ENCODE peak calls at places on chromosomes 3 and 15, in nine cellular contexts. One of them, this sample, is unnamed.
A peak's percentile ranks its signal among the peaks of the same experiment; 100 is the strongest.

GRCh38 chr3:4708230-4708629 is 215.1 kb downstream of the ITPR1 start:
- DNase-seq in activated CD4-positive, alpha-beta T cell treated with anti-CD3 and anti-CD28 coated beads, Interleukin-2, amount 10 ng/mL, durations not matched to agents 7 days and 5 days: no peak
- DNase-seq in NCI-H460: no peak
- DNase-seq in NCI-H2171: no peak
- DNase-seq in activated naive CD8-positive, alpha-beta T cell treated with anti-CD3 and anti-CD28 coated beads, Interleukin-2, amount 50 U/mL, for 16 hours: no peak
- DNase-seq in COR-L47: no peak
- DNase-seq in omental fat pad: no peak
- DNase-seq in NT2/D1: no peak
- DNase-seq in stimulated activated CD8-positive, alpha-beta memory T cell treated with anti-CD3 and anti-CD28 coated beads, Interleukin-4, amount 100 ng/mL, for 1 hour: no peak
- DNase-seq in this sample: no peak

GRCh38 chr15:62625421-62626033 is 417.0 kb upstream of the TPM1 start:
- DNase-seq in stimulated activated CD8-positive, alpha-beta memory T cell treated with anti-CD3 and anti-CD28 coated beads, Interleukin-4, amount 100 ng/mL, for 1 hour: no peak
- DNase-seq in COR-L47: no peak
- DNase-seq in activated CD4-positive, alpha-beta T cell treated with anti-CD3 and anti-CD28 coated beads, Interleukin-2, amount 10 ng/mL, durations not matched to agents 7 days and 5 days: no peak
- DNase-seq in activated naive CD8-positive, alpha-beta T cell treated with anti-CD3 and anti-CD28 coated beads, Interleukin-2, amount 50 U/mL, for 16 hours: no peak
- DNase-seq in NCI-H460: no peak
- DNase-seq in NCI-H2171: no peak
- DNase-seq in NT2/D1: no peak
- DNase-seq in omental fat pad: no peak
- DNase-seq in this sample: no peak

GRCh38 chr3:165185707-165186327 is 10.4 kb downstream of the SLITRK3 start:
- DNase-seq in activated naive CD8-positive, alpha-beta T cell treated with anti-CD3 and anti-CD28 coated beads, Interleukin-2, amount 50 U/mL, for 16 hours: no peak
- DNase-seq in omental fat pad: no peak
- DNase-seq in activated CD4-positive, alpha-beta T cell treated with anti-CD3 and anti-CD28 coated beads, Interleukin-2, amount 10 ng/mL, durations not matched to agents 7 days and 5 days: peak; percentile 45
- DNase-seq in COR-L47: peak; percentile 86
- DNase-seq in NCI-H460: peak; percentile 57
- DNase-seq in NT2/D1: peak; percentile 68
- DNase-seq in stimulated activated CD8-positive, alpha-beta memory T cell treated with anti-CD3 and anti-CD28 coated beads, Interleukin-4, amount 100 ng/mL, for 1 hour: no peak
- DNase-seq in NCI-H2171: peak; percentile 66
- DNase-seq in this sample: no peak

GRCh38 chr3:87398226-87398774 is 121.9 kb upstream of the POU1F1 start:
- DNase-seq in NCI-H2171: no peak
- DNase-seq in activated CD4-positive, alpha-beta T cell treated with anti-CD3 and anti-CD28 coated beads, Interleukin-2, amount 10 ng/mL, durations not matched to agents 7 days and 5 days: no peak
- DNase-seq in NT2/D1: no peak
- DNase-seq in omental fat pad: no peak
- DNase-seq in COR-L47: no peak
- DNase-seq in activated naive CD8-positive, alpha-beta T cell treated with anti-CD3 and anti-CD28 coated beads, Interleukin-2, amount 50 U/mL, for 16 hours: no peak
- DNase-seq in stimulated activated CD8-positive, alpha-beta memory T cell treated with anti-CD3 and anti-CD28 coated beads, Interleukin-4, amount 100 ng/mL, for 1 hour: no peak
- DNase-seq in NCI-H460: no peak
- DNase-seq in this sample: no peak

GRCh38 chr3:7436542-7436941 is 575.6 kb downstream of the GRM7 start:
- DNase-seq in stimulated activated CD8-positive, alpha-beta memory T cell treated with anti-CD3 and anti-CD28 coated beads, Interleukin-4, amount 100 ng/mL, for 1 hour: no peak
- DNase-seq in COR-L47: no peak
- DNase-seq in activated naive CD8-positive, alpha-beta T cell treated with anti-CD3 and anti-CD28 coated beads, Interleukin-2, amount 50 U/mL, for 16 hours: no peak
- DNase-seq in activated CD4-positive, alpha-beta T cell treated with anti-CD3 and anti-CD28 coated beads, Interleukin-2, amount 10 ng/mL, durations not matched to agents 7 days and 5 days: no peak
- DNase-seq in omental fat pad: no peak
- DNase-seq in NCI-H460: no peak
- DNase-seq in NT2/D1: no peak
- DNase-seq in NCI-H2171: no peak
- DNase-seq in this sample: no peak

GRCh38 chr15:99731336-99732267 is 1.6 kb downstream of the LYSMD4 start:
- DNase-seq in activated CD4-positive, alpha-beta T cell treated with anti-CD3 and anti-CD28 coated beads, Interleukin-2, amount 10 ng/mL, durations not matched to agents 7 days and 5 days: no peak
- DNase-seq in activated naive CD8-positive, alpha-beta T cell treated with anti-CD3 and anti-CD28 coated beads, Interleukin-2, amount 50 U/mL, for 16 hours: no peak
- DNase-seq in COR-L47: no peak
- DNase-seq in omental fat pad: no peak
- DNase-seq in stimulated activated CD8-positive, alpha-beta memory T cell treated with anti-CD3 and anti-CD28 coated beads, Interleukin-4, amount 100 ng/mL, for 1 hour: no peak
- DNase-seq in NCI-H460: no peak
- DNase-seq in NCI-H2171: no peak
- DNase-seq in NT2/D1: no peak
- DNase-seq in this sample: no peak

GRCh38 chr15:85587707-85588441 is 206.9 kb downstream of the KLHL25 start:
- DNase-seq in stimulated activated CD8-positive, alpha-beta memory T cell treated with anti-CD3 and anti-CD28 coated beads, Interleukin-4, amount 100 ng/mL, for 1 hour: no peak
- DNase-seq in NT2/D1: no peak
- DNase-seq in NCI-H2171: no peak
- DNase-seq in activated naive CD8-positive, alpha-beta T cell treated with anti-CD3 and anti-CD28 coated beads, Interleukin-2, amount 50 U/mL, for 16 hours: no peak
- DNase-seq in NCI-H460: peak; percentile 26
- DNase-seq in activated CD4-positive, alpha-beta T cell treated with anti-CD3 and anti-CD28 coated beads, Interleukin-2, amount 10 ng/mL, durations not matched to agents 7 days and 5 days: no peak
- DNase-seq in COR-L47: no peak
- DNase-seq in omental fat pad: no peak
- DNase-seq in this sample: no peak

GRCh38 chr3:101829066-101829830 is 20.1 kb upstream of the NFKBIZ start:
- DNase-seq in activated naive CD8-positive, alpha-beta T cell treated with anti-CD3 and anti-CD28 coated beads, Interleukin-2, amount 50 U/mL, for 16 hours: no peak
- DNase-seq in stimulated activated CD8-positive, alpha-beta memory T cell treated with anti-CD3 and anti-CD28 coated beads, Interleukin-4, amount 100 ng/mL, for 1 hour: no peak
- DNase-seq in NT2/D1: no peak
- DNase-seq in NCI-H2171: no peak
- DNase-seq in omental fat pad: peak; percentile 38
- DNase-seq in NCI-H460: no peak
- DNase-seq in COR-L47: peak; percentile 5
- DNase-seq in activated CD4-positive, alpha-beta T cell treated with anti-CD3 and anti-CD28 coated beads, Interleukin-2, amount 10 ng/mL, durations not matched to agents 7 days and 5 days: peak; percentile 48
- DNase-seq in this sample: no peak

GRCh38 chr3:10526366-10526765 is 21.0 kb upstream of the ATP2B2 start:
- DNase-seq in activated naive CD8-positive, alpha-beta T cell treated with anti-CD3 and anti-CD28 coated beads, Interleukin-2, amount 50 U/mL, for 16 hours: no peak
- DNase-seq in NT2/D1: no peak
- DNase-seq in COR-L47: no peak
- DNase-seq in NCI-H460: no peak
- DNase-seq in omental fat pad: no peak
- DNase-seq in stimulated activated CD8-positive, alpha-beta memory T cell treated with anti-CD3 and anti-CD28 coated beads, Interleukin-4, amount 100 ng/mL, for 1 hour: no peak
- DNase-seq in activated CD4-positive, alpha-beta T cell treated with anti-CD3 and anti-CD28 coated beads, Interleukin-2, amount 10 ng/mL, durations not matched to agents 7 days and 5 days: no peak
- DNase-seq in NCI-H2171: no peak
- DNase-seq in this sample: no peak

GRCh38 chr3:106943071-106943470 is 434.2 kb upstream of the CCDC54 start:
- DNase-seq in NCI-H460: no peak
- DNase-seq in activated naive CD8-positive, alpha-beta T cell treated with anti-CD3 and anti-CD28 coated beads, Interleukin-2, amount 50 U/mL, for 16 hours: no peak
- DNase-seq in NT2/D1: no peak
- DNase-seq in stimulated activated CD8-positive, alpha-beta memory T cell treated with anti-CD3 and anti-CD28 coated beads, Interleukin-4, amount 100 ng/mL, for 1 hour: no peak
- DNase-seq in NCI-H2171: no peak
- DNase-seq in activated CD4-positive, alpha-beta T cell treated with anti-CD3 and anti-CD28 coated beads, Interleukin-2, amount 10 ng/mL, durations not matched to agents 7 days and 5 days: no peak
- DNase-seq in COR-L47: no peak
- DNase-seq in omental fat pad: no peak
- DNase-seq in this sample: no peak

GRCh38 chr15:90762109-90762508 is 45.0 kb downstream of the BLM start:
- DNase-seq in activated CD4-positive, alpha-beta T cell treated with anti-CD3 and anti-CD28 coated beads, Interleukin-2, amount 10 ng/mL, durations not matched to agents 7 days and 5 days: no peak
- DNase-seq in NCI-H460: no peak
- DNase-seq in activated naive CD8-positive, alpha-beta T cell treated with anti-CD3 and anti-CD28 coated beads, Interleukin-2, amount 50 U/mL, for 16 hours: no peak
- DNase-seq in omental fat pad: peak; percentile 32
- DNase-seq in NCI-H2171: no peak
- DNase-seq in NT2/D1: no peak
- DNase-seq in COR-L47: no peak
- DNase-seq in stimulated activated CD8-positive, alpha-beta memory T cell treated with anti-CD3 and anti-CD28 coated beads, Interleukin-4, amount 100 ng/mL, for 1 hour: no peak
- DNase-seq in this sample: no peak

GRCh38 chr3:40805456-40805855 is 280.7 kb downstream of the ZNF621 start:
- DNase-seq in NT2/D1: no peak
- DNase-seq in activated naive CD8-positive, alpha-beta T cell treated with anti-CD3 and anti-CD28 coated beads, Interleukin-2, amount 50 U/mL, for 16 hours: no peak
- DNase-seq in activated CD4-positive, alpha-beta T cell treated with anti-CD3 and anti-CD28 coated beads, Interleukin-2, amount 10 ng/mL, durations not matched to agents 7 days and 5 days: no peak
- DNase-seq in COR-L47: no peak
- DNase-seq in NCI-H460: no peak
- DNase-seq in omental fat pad: no peak
- DNase-seq in NCI-H2171: no peak
- DNase-seq in stimulated activated CD8-positive, alpha-beta memory T cell treated with anti-CD3 and anti-CD28 coated beads, Interleukin-4, amount 100 ng/mL, for 1 hour: no peak
- DNase-seq in this sample: no peak

GRCh38 chr3:28989646-28990089 is 291.2 kb upstream of the RBMS3 start:
- DNase-seq in NCI-H2171: no peak
- DNase-seq in activated naive CD8-positive, alpha-beta T cell treated with anti-CD3 and anti-CD28 coated beads, Interleukin-2, amount 50 U/mL, for 16 hours: no peak
- DNase-seq in COR-L47: no peak
- DNase-seq in activated CD4-positive, alpha-beta T cell treated with anti-CD3 and anti-CD28 coated beads, Interleukin-2, amount 10 ng/mL, durations not matched to agents 7 days and 5 days: no peak
- DNase-seq in NCI-H460: no peak
- DNase-seq in NT2/D1: no peak
- DNase-seq in stimulated activated CD8-positive, alpha-beta memory T cell treated with anti-CD3 and anti-CD28 coated beads, Interleukin-4, amount 100 ng/mL, for 1 hour: no peak
- DNase-seq in omental fat pad: no peak
- DNase-seq in this sample: no peak

GRCh38 chr3:182824957-182825356 is 31.7 kb downstream of the ATP11B start:
- DNase-seq in NT2/D1: no peak
- DNase-seq in NCI-H2171: no peak
- DNase-seq in NCI-H460: no peak
- DNase-seq in activated naive CD8-positive, alpha-beta T cell treated with anti-CD3 and anti-CD28 coated beads, Interleukin-2, amount 50 U/mL, for 16 hours: no peak
- DNase-seq in stimulated activated CD8-positive, alpha-beta memory T cell treated with anti-CD3 and anti-CD28 coated beads, Interleukin-4, amount 100 ng/mL, for 1 hour: no peak
- DNase-seq in omental fat pad: no peak
- DNase-seq in COR-L47: no peak
- DNase-seq in activated CD4-positive, alpha-beta T cell treated with anti-CD3 and anti-CD28 coated beads, Interleukin-2, amount 10 ng/mL, durations not matched to agents 7 days and 5 days: no peak
- DNase-seq in this sample: no peak

GRCh38 chr3:99213019-99213418 is 311.5 kb upstream of the DCBLD2 start:
- DNase-seq in activated naive CD8-positive, alpha-beta T cell treated with anti-CD3 and anti-CD28 coated beads, Interleukin-2, amount 50 U/mL, for 16 hours: no peak
- DNase-seq in NCI-H460: no peak
- DNase-seq in NT2/D1: no peak
- DNase-seq in activated CD4-positive, alpha-beta T cell treated with anti-CD3 and anti-CD28 coated beads, Interleukin-2, amount 10 ng/mL, durations not matched to agents 7 days and 5 days: no peak
- DNase-seq in NCI-H2171: no peak
- DNase-seq in stimulated activated CD8-positive, alpha-beta memory T cell treated with anti-CD3 and anti-CD28 coated beads, Interleukin-4, amount 100 ng/mL, for 1 hour: no peak
- DNase-seq in omental fat pad: no peak
- DNase-seq in COR-L47: no peak
- DNase-seq in this sample: no peak

GRCh38 chr3:186361612-186362408 is at the start of gene DGKG:
- DNase-seq in NCI-H460: no peak
- DNase-seq in NT2/D1: no peak
- DNase-seq in stimulated activated CD8-positive, alpha-beta memory T cell treated with anti-CD3 and anti-CD28 coated beads, Interleukin-4, amount 100 ng/mL, for 1 hour: no peak
- DNase-seq in activated CD4-positive, alpha-beta T cell treated with anti-CD3 and anti-CD28 coated beads, Interleukin-2, amount 10 ng/mL, durations not matched to agents 7 days and 5 days: peak; percentile 18
- DNase-seq in omental fat pad: no peak
- DNase-seq in COR-L47: peak; percentile 14
- DNase-seq in NCI-H2171: no peak
- DNase-seq in activated naive CD8-positive, alpha-beta T cell treated with anti-CD3 and anti-CD28 coated beads, Interleukin-2, amount 50 U/mL, for 16 hours: no peak
- DNase-seq in this sample: peak; percentile 28

GRCh38 chr15:70342554-70343548 is 245.1 kb upstream of the TLE3 start:
- DNase-seq in NCI-H2171: no peak
- DNase-seq in omental fat pad: no peak
- DNase-seq in COR-L47: no peak
- DNase-seq in activated naive CD8-positive, alpha-beta T cell treated with anti-CD3 and anti-CD28 coated beads, Interleukin-2, amount 50 U/mL, for 16 hours: no peak
- DNase-seq in activated CD4-positive, alpha-beta T cell treated with anti-CD3 and anti-CD28 coated beads, Interleukin-2, amount 10 ng/mL, durations not matched to agents 7 days and 5 days: no peak
- DNase-seq in NCI-H460: no peak
- DNase-seq in NT2/D1: no peak
- DNase-seq in stimulated activated CD8-positive, alpha-beta memory T cell treated with anti-CD3 and anti-CD28 coated beads, Interleukin-4, amount 100 ng/mL, for 1 hour: no peak
- DNase-seq in this sample: no peak

GRCh38 chr3:180600473-180600872 is 1.5 kb upstream of the TTC14 start:
- DNase-seq in NCI-H2171: no peak
- DNase-seq in omental fat pad: no peak
- DNase-seq in stimulated activated CD8-positive, alpha-beta memory T cell treated with anti-CD3 and anti-CD28 coated beads, Interleukin-4, amount 100 ng/mL, for 1 hour: no peak
- DNase-seq in activated CD4-positive, alpha-beta T cell treated with anti-CD3 and anti-CD28 coated beads, Interleukin-2, amount 10 ng/mL, durations not matched to agents 7 days and 5 days: no peak
- DNase-seq in NCI-H460: no peak
- DNase-seq in NT2/D1: no peak
- DNase-seq in activated naive CD8-positive, alpha-beta T cell treated with anti-CD3 and anti-CD28 coated beads, Interleukin-2, amount 50 U/mL, for 16 hours: no peak
- DNase-seq in COR-L47: no peak
- DNase-seq in this sample: no peak

GRCh38 chr3:192122832-192123594 is 604.3 kb downstream of the FGF12 start:
- DNase-seq in activated CD4-positive, alpha-beta T cell treated with anti-CD3 and anti-CD28 coated beads, Interleukin-2, amount 10 ng/mL, durations not matched to agents 7 days and 5 days: no peak
- DNase-seq in activated naive CD8-positive, alpha-beta T cell treated with anti-CD3 and anti-CD28 coated beads, Interleukin-2, amount 50 U/mL, for 16 hours: no peak
- DNase-seq in NCI-H460: no peak
- DNase-seq in NT2/D1: no peak
- DNase-seq in COR-L47: no peak
- DNase-seq in NCI-H2171: no peak
- DNase-seq in omental fat pad: no peak
- DNase-seq in stimulated activated CD8-positive, alpha-beta memory T cell treated with anti-CD3 and anti-CD28 coated beads, Interleukin-4, amount 100 ng/mL, for 1 hour: no peak
- DNase-seq in this sample: no peak

GRCh38 chr15:70375006-70375409 is 277.3 kb upstream of the TLE3 start:
- DNase-seq in NT2/D1: no peak
- DNase-seq in stimulated activated CD8-positive, alpha-beta memory T cell treated with anti-CD3 and anti-CD28 coated beads, Interleukin-4, amount 100 ng/mL, for 1 hour: no peak
- DNase-seq in activated naive CD8-positive, alpha-beta T cell treated with anti-CD3 and anti-CD28 coated beads, Interleukin-2, amount 50 U/mL, for 16 hours: no peak
- DNase-seq in omental fat pad: no peak
- DNase-seq in NCI-H460: peak; percentile 49
- DNase-seq in NCI-H2171: no peak
- DNase-seq in COR-L47: peak; percentile 85
- DNase-seq in activated CD4-positive, alpha-beta T cell treated with anti-CD3 and anti-CD28 coated beads, Interleukin-2, amount 10 ng/mL, durations not matched to agents 7 days and 5 days: no peak
- DNase-seq in this sample: no peak

GRCh38 chr3:16633948-16634347 is 28.7 kb upstream of the DAZL start:
- DNase-seq in NCI-H460: no peak
- DNase-seq in stimulated activated CD8-positive, alpha-beta memory T cell treated with anti-CD3 and anti-CD28 coated beads, Interleukin-4, amount 100 ng/mL, for 1 hour: no peak
- DNase-seq in activated naive CD8-positive, alpha-beta T cell treated with anti-CD3 and anti-CD28 coated beads, Interleukin-2, amount 50 U/mL, for 16 hours: no peak
- DNase-seq in NCI-H2171: no peak
- DNase-seq in COR-L47: no peak
- DNase-seq in NT2/D1: no peak
- DNase-seq in omental fat pad: no peak
- DNase-seq in activated CD4-positive, alpha-beta T cell treated with anti-CD3 and anti-CD28 coated beads, Interleukin-2, amount 10 ng/mL, durations not matched to agents 7 days and 5 days: no peak
- DNase-seq in this sample: no peak

GRCh38 chr15:101651753-101652097 is 456 bp downstream of the TM2D3 start:
- DNase-seq in stimulated activated CD8-positive, alpha-beta memory T cell treated with anti-CD3 and anti-CD28 coated beads, Interleukin-4, amount 100 ng/mL, for 1 hour: no peak
- DNase-seq in NCI-H2171: peak; percentile 63
- DNase-seq in omental fat pad: no peak
- DNase-seq in activated CD4-positive, alpha-beta T cell treated with anti-CD3 and anti-CD28 coated beads, Interleukin-2, amount 10 ng/mL, durations not matched to agents 7 days and 5 days: no peak
- DNase-seq in activated naive CD8-positive, alpha-beta T cell treated with anti-CD3 and anti-CD28 coated beads, Interleukin-2, amount 50 U/mL, for 16 hours: no peak
- DNase-seq in NT2/D1: no peak
- DNase-seq in COR-L47: peak; percentile 30
- DNase-seq in NCI-H460: peak; percentile 28
- DNase-seq in this sample: no peak

GRCh38 chr15:42148808-42149492 is 7.5 kb downstream of the PLA2G4F start:
- DNase-seq in omental fat pad: no peak
- DNase-seq in activated naive CD8-positive, alpha-beta T cell treated with anti-CD3 and anti-CD28 coated beads, Interleukin-2, amount 50 U/mL, for 16 hours: no peak
- DNase-seq in COR-L47: no peak
- DNase-seq in stimulated activated CD8-positive, alpha-beta memory T cell treated with anti-CD3 and anti-CD28 coated beads, Interleukin-4, amount 100 ng/mL, for 1 hour: no peak
- DNase-seq in NCI-H2171: no peak
- DNase-seq in activated CD4-positive, alpha-beta T cell treated with anti-CD3 and anti-CD28 coated beads, Interleukin-2, amount 10 ng/mL, durations not matched to agents 7 days and 5 days: no peak
- DNase-seq in NCI-H460: no peak
- DNase-seq in NT2/D1: no peak
- DNase-seq in this sample: no peak

GRCh38 chr15:52803543-52804306 is 13.6 kb upstream of the ONECUT1 start:
- DNase-seq in NCI-H2171: no peak
- DNase-seq in stimulated activated CD8-positive, alpha-beta memory T cell treated with anti-CD3 and anti-CD28 coated beads, Interleukin-4, amount 100 ng/mL, for 1 hour: no peak
- DNase-seq in NCI-H460: no peak
- DNase-seq in activated naive CD8-positive, alpha-beta T cell treated with anti-CD3 and anti-CD28 coated beads, Interleukin-2, amount 50 U/mL, for 16 hours: no peak
- DNase-seq in omental fat pad: no peak
- DNase-seq in activated CD4-positive, alpha-beta T cell treated with anti-CD3 and anti-CD28 coated beads, Interleukin-2, amount 10 ng/mL, durations not matched to agents 7 days and 5 days: no peak
- DNase-seq in COR-L47: no peak
- DNase-seq in NT2/D1: no peak
- DNase-seq in this sample: no peak

This sample was measured in GOT3.